ENCODE peak calls at places on chromosomes 2 and 18, in seven cellular contexts. C, O, R, G, E, N and D are unnamed samples.
A peak's percentile ranks its signal among the peaks of the same experiment; 100 is the strongest.

GRCh38 chr2:180849851-180850250 is 130.6 kb upstream of the UBE2E3 start:
- DNase-seq in C (no peak), N (no peak), R (no peak), O (no peak), G (no peak), E (no peak), D (no peak)

GRCh38 chr2:102082591-102083586 is 59.7 kb upstream of the IL1R1 start:
- DNase-seq in G (no peak), N (peak; percentile 57), E (peak; percentile 88), C (no peak), R (no peak), O (peak; percentile 69), D (no peak)

GRCh38 chr18:57738078-57738477 is 65.0 kb downstream of the ATP8B1 start:
- DNase-seq in E (no peak), N (no peak), R (no peak), C (no peak), O (no peak), G (no peak), D (no peak)

GRCh38 chr2:86518498-86518897 is 44.7 kb downstream of the CHMP3 start:
- DNase-seq in E (no peak), R (no peak), G (no peak), O (no peak), C (no peak), N (no peak), D (no peak)

GRCh38 chr2:85523906-85524566 is 14.9 kb upstream of the MAT2A start:
- DNase-seq in N (no peak), E (no peak), R (no peak), O (no peak), C (peak; percentile 16), G (no peak), D (no peak)

GRCh38 chr2:64876137-64876647 is 113.0 kb upstream of the SLC1A4 start:
- DNase-seq in R (no peak), N (no peak), O (peak; percentile 63), E (no peak), G (no peak), C (no peak), D (peak; percentile 85)

GRCh38 chr2:130864830-130865229 is 28.1 kb downstream of the ARHGEF4 start:
- DNase-seq in G (no peak), E (no peak), R (no peak), O (peak; percentile 8), N (peak; percentile 25), C (no peak), D (no peak)

GRCh38 chr2:99636432-99637034 is 146.7 kb upstream of the REV1 start:
- DNase-seq in G (peak; percentile 87), N (peak; percentile 95), O (peak; percentile 88), C (peak; percentile 85), R (no peak), E (no peak), D (no peak)

GRCh38 chr18:5890606-5891360 is 4.5 kb downstream of the TMEM200C start:
- DNase-seq in R (no peak), O (no peak), N (peak; percentile 61), G (peak; percentile 59), C (peak; percentile 80), E (no peak), D (peak; percentile 85)

GRCh38 chr2:173568054-173568453 is 213.4 kb downstream of the CDCA7 start:
- DNase-seq in G (no peak), R (no peak), O (peak; percentile 46), E (no peak), N (no peak), C (no peak), D (no peak)

GRCh38 chr2:38959938-38960608 is 70.4 kb downstream of the ARHGEF33 start:
- DNase-seq in E (no peak), R (no peak), C (peak; percentile 87), O (no peak), N (peak; percentile 81), G (peak; percentile 87), D (no peak)

GRCh38 chr18:80200171-80200931 is 47.0 kb downstream of the PARD6G start:
- DNase-seq in R (no peak), N (no peak), E (no peak), C (no peak), O (peak; percentile 14), G (no peak), D (peak; percentile 14)

GRCh38 chr2:98468621-98469236 is 24.1 kb downstream of the INPP4A start:
- DNase-seq in E (peak; percentile 81), N (no peak), O (no peak), R (no peak), G (no peak), C (peak; percentile 22), D (no peak)

GRCh38 chr18:7945882-7946281 is 378.8 kb downstream of the PTPRM start:
- DNase-seq in G (no peak), R (no peak), E (no peak), N (no peak), O (no peak), C (no peak), D (no peak)

DNA sequence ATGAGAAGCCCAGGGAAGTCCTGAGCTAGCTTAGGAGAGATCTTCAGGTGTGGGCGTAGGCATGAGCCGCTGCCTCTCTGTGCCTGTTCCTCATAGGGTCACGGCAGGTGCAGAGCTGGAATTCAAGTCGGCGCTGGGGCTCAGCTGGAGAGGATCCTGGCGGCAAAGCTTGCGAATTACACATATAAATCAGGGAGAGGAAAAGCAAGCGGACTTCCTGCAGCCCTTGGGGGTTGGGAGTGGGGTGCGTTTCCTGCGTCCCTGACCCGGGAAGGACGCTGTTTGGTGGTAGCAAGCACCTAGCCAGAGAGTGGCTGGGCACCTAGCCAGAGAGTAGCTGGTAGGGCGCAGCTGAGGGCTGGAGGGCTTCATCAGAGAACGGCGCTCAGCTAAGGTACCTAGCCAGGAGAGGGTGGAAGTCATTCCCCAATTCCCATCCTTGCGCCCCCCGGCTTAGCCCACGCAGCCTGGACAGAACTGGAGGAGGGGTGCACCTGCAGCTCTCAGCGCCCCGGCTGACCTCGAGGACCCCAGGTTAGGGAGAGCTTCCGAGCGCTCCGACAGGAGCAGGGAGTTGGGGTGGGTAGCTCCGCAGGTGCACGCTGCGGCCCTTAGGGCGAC is 459 bp upstream of the EFR3B start:
- DNase-seq in G (peak; percentile 70), E (no peak), C (peak; percentile 89), O (peak; percentile 16), R (no peak), N (peak; percentile 71), D (peak; percentile 28)
- TF ChIP-seq POLR2A in G (no peak), E (no peak), C (no peak), O (no peak), R (no peak), N (peak; percentile 33), D (no peak)

GRCh38 chr2:240559271-240559670 is 886 bp upstream of the DUSP28 start:
- DNase-seq in C (no peak), R (no peak), N (peak; percentile 35), E (no peak), G (peak; percentile 19), O (peak; percentile 21), D (no peak)

GRCh38 chr2:240560084-240560479 is at the start of gene DUSP28:
- DNase-seq in N (peak; percentile 94), E (peak; percentile 55), G (peak; percentile 93), R (no peak), O (peak; percentile 89), C (peak; percentile 99), D (peak; percentile 98)

GRCh38 chr2:240557101-240557751 is 562 bp downstream of the ANKMY1 start:
- DNase-seq in E (no peak), C (peak; percentile 83), G (no peak), R (no peak), N (peak; percentile 32), O (no peak), D (peak; percentile 85)

GRCh38 chr2:240557808-240558207 is at the start of gene ANKMY1:
- DNase-seq in C (peak; percentile 89), O (no peak), E (no peak), G (peak; percentile 69), R (no peak), N (peak; percentile 77), D (peak; percentile 23)

GRCh38 chr2:240558229-240558885 is 569 bp upstream of the ANKMY1 start:
- DNase-seq in R (no peak), N (peak; percentile 35), O (no peak), E (no peak), G (no peak), C (no peak), D (peak; percentile 14)
- H3K4me3 ChIP-seq in R (peak overlapping the region; percentile 72), N (no peak overlapping the region), O (no peak overlapping the region), E (peak overlapping the region; percentile 66), G (peak overlapping the region; percentile 39), C (peak overlapping the region; percentile 66), D (no peak overlapping the region)

GRCh38 chr18:67513285-67513684 is 3.2 kb downstream of the DSEL start:
- DNase-seq in C (no peak), E (no peak), N (no peak), O (no peak), G (no peak), R (no peak), D (no peak)
- TF ChIP-seq CTCF in C (no peak), E (no peak), N (no peak), O (no peak), G (no peak), R (no peak), D (no peak)

GRCh38 chr2:236968101-236968886 is 117.4 kb upstream of the COPS8 start:
- DNase-seq in C (peak; percentile 83), E (peak; percentile 9), G (no peak), O (no peak), R (no peak), N (peak; percentile 34), D (no peak)
- TF ChIP-seq POLR2A in C (no peak), E (no peak), G (no peak), O (no peak), R (no peak), N (no peak), D (no peak)

GRCh38 chr18:56517761-56518160 is 120.6 kb downstream of the TXNL1 start:
- DNase-seq in E (no peak), G (no peak), N (no peak), O (no peak), R (no peak), C (no peak), D (no peak)

GRCh38 chr18:56517181-56517580 is 121.2 kb downstream of the TXNL1 start:
- DNase-seq in G (no peak), N (no peak), C (no peak), E (no peak), R (no peak), O (no peak), D (no peak)

GRCh38 chr18:56522826-56523225 is 115.6 kb downstream of the TXNL1 start:
- DNase-seq in N (no peak), O (no peak), R (no peak), G (no peak), C (no peak), E (no peak), D (no peak)
- H3K4me3 ChIP-seq in N (no peak overlapping the region), O (no peak overlapping the region), R (no peak overlapping the region), G (no peak overlapping the region), C (no peak overlapping the region), E (no peak overlapping the region), D (no peak overlapping the region)